ENCODE peak calls at places on chromosomes 16 and 17, in ten cellular contexts. V, Y, I, J, D, G, Q, C, B and P are unnamed samples.

GRCh38 chr16:49854227-49855203 is 1.4 kb downstream of the ZNF423 start:
- DNase-seq in V (no peak), Y (no peak), I (no peak), J (no peak), D (no peak), G (no peak), Q (no peak), C (no peak), B (no peak), P (peak)

GRCh38 chr17:30530346-30531025 is 53.3 kb downstream of the GOSR1 start:
- DNase-seq in V (peak), Y (no peak), I (no peak), J (no peak), D (no peak), G (peak), Q (no peak), C (no peak), B (no peak), P (no peak)

GRCh38 chr17:74309902-74310301 is 16.1 kb upstream of the KIF19 start:
- DNase-seq in V (no peak), Y (no peak), I (no peak), J (no peak), D (no peak), G (no peak), Q (no peak), C (no peak), B (no peak), P (no peak)

GRCh38 chr17:18035704-18036103 is 3.3 kb downstream of the ATPAF2 start:
- DNase-seq in V (no peak), Y (no peak), I (no peak), J (peak), D (no peak), G (no peak), Q (no peak), C (no peak), B (no peak), P (no peak)

GRCh38 chr17:82173351-82174041 is 39.1 kb downstream of the CCDC57 start:
- DNase-seq in V (no peak), Y (no peak), I (no peak), J (no peak), D (no peak), G (no peak), Q (no peak), C (no peak), B (no peak), P (no peak)

GRCh38 chr17:44220211-44221071 is 966 bp upstream of the UBTF start:
- DNase-seq in V (no peak), Y (no peak), I (peak), J (peak), D (no peak), G (peak), Q (peak), C (peak), B (peak), P (peak)

GRCh38 chr17:15966879-15967248 is 21.9 kb downstream of the ADORA2B start:
- DNase-seq in V (no peak), Y (peak), I (no peak), J (no peak), D (no peak), G (no peak), Q (no peak), C (no peak), B (no peak), P (peak)

GRCh38 chr17:48577946-48578615 is at the start of gene HOXB4:
- DNase-seq in V (no peak), Y (peak), I (peak), J (peak), D (no peak), G (peak), Q (peak), C (peak), B (peak), P (no peak)

GRCh38 chr17:77616243-77616731 is 342.2 kb upstream of the TNRC6C start:
- DNase-seq in V (no peak), Y (no peak), I (no peak), J (no peak), D (no peak), G (peak), Q (no peak), C (no peak), B (no peak), P (no peak)

GRCh38 chr16:77971306-77972131 is 50.8 kb upstream of the CLEC3A start:
- DNase-seq in V (peak), Y (peak), I (peak), J (peak), D (no peak), G (peak), Q (peak), C (peak), B (peak), P (peak)

GRCh38 chr17:45703348-45703747 is 80.8 kb upstream of the CRHR1 start:
- DNase-seq in V (no peak), Y (no peak), I (no peak), J (no peak), D (no peak), G (no peak), Q (no peak), C (no peak), B (no peak), P (no peak)

GRCh38 chr17:43736389-43736788 is 22.2 kb downstream of the SOST start:
- DNase-seq in V (no peak), Y (no peak), I (no peak), J (no peak), D (no peak), G (no peak), Q (no peak), C (no peak), B (no peak), P (no peak)

GRCh38 chr16:26530584-26531289 is 536.0 kb upstream of the C16orf82 start:
- DNase-seq in V (no peak), Y (no peak), I (no peak), J (no peak), D (no peak), G (no peak), Q (no peak), C (no peak), B (no peak), P (no peak)

GRCh38 chr17:19719365-19720209 is 3.2 kb upstream of the SLC47A2 start:
- DNase-seq in V (no peak), Y (no peak), I (no peak), J (no peak), D (no peak), G (no peak), Q (no peak), C (no peak), B (no peak), P (no peak)

GRCh38 chr17:28698253-28698941 is 13.3 kb downstream of the PROCA1 start:
- DNase-seq in V (no peak), Y (no peak), I (no peak), J (no peak), D (no peak), G (peak), Q (no peak), C (peak), B (no peak), P (no peak)

GRCh38 chr17:48995871-48996695 is 1.1 kb upstream of the IGF2BP1 start:
- DNase-seq in V (no peak), Y (no peak), I (no peak), J (peak), D (no peak), G (no peak), Q (no peak), C (peak), B (no peak), P (no peak)